ENCODE peak calls at places on chromosomes 2 and 18, in four cellular contexts. One of them, this sample, is unnamed.

GRCh38 chr2:189363559-189363958 is 77.7 kb upstream of the WDR75 start:
- DNase-seq in cardiac muscle cell: no peak
- DNase-seq in AG04450: no peak
- DNase-seq in right atrium auricular region: no peak
- DNase-seq in this sample: no peak

GRCh38 chr2:5076599-5076998 is 615.6 kb upstream of the SOX11 start:
- DNase-seq in AG04450: no peak
- DNase-seq in right atrium auricular region: no peak
- DNase-seq in cardiac muscle cell: no peak
- DNase-seq in this sample: no peak

GRCh38 chr18:54109131-54109683 is 115.3 kb downstream of the MBD2 start:
- DNase-seq in cardiac muscle cell: no peak
- DNase-seq in right atrium auricular region: no peak
- DNase-seq in AG04450: no peak
- DNase-seq in this sample: no peak

GRCh38 chr2:27184115-27184514 is 27.7 kb upstream of the ATRAID start:
- DNase-seq in AG04450: no peak
- DNase-seq in right atrium auricular region: peak
- DNase-seq in cardiac muscle cell: peak
- DNase-seq in this sample: no peak

GRCh38 chr2:62550466-62550865 is 44.5 kb upstream of the TMEM17 start:
- DNase-seq in right atrium auricular region: no peak
- DNase-seq in AG04450: no peak
- DNase-seq in cardiac muscle cell: no peak
- DNase-seq in this sample: no peak

GRCh38 chr2:29627366-29627765 is 294.0 kb downstream of the ALK start:
- DNase-seq in cardiac muscle cell: no peak
- DNase-seq in right atrium auricular region: no peak
- DNase-seq in AG04450: peak
- DNase-seq in this sample: peak

GRCh38 chr2:65431417-65432226 is 777 bp downstream of the SPRED2 start:
- DNase-seq in right atrium auricular region: no peak
- DNase-seq in AG04450: no peak
- DNase-seq in cardiac muscle cell: peak
- DNase-seq in this sample: no peak

GRCh38 chr2:158687315-158687714 is 107.8 kb upstream of the DAPL1 start:
- DNase-seq in AG04450: no peak
- DNase-seq in cardiac muscle cell: no peak
- DNase-seq in right atrium auricular region: no peak
- DNase-seq in this sample: no peak

GRCh38 chr2:188668017-188668663 is 306.0 kb upstream of the COL3A1 start:
- DNase-seq in cardiac muscle cell: peak
- DNase-seq in AG04450: peak
- DNase-seq in right atrium auricular region: no peak
- DNase-seq in this sample: peak

GRCh38 chr2:186130678-186131511 is 355.2 kb upstream of the ZC3H15 start:
- DNase-seq in right atrium auricular region: no peak
- DNase-seq in cardiac muscle cell: no peak
- DNase-seq in AG04450: no peak
- DNase-seq in this sample: no peak

GRCh38 chr2:152047826-152048476 is 50.9 kb downstream of the CACNB4 start:
- DNase-seq in cardiac muscle cell: no peak
- DNase-seq in AG04450: no peak
- DNase-seq in right atrium auricular region: no peak
- DNase-seq in this sample: no peak

GRCh38 chr2:85430780-85431601 is 12.5 kb downstream of the SH2D6 start:
- DNase-seq in right atrium auricular region: no peak
- DNase-seq in AG04450: no peak
- DNase-seq in cardiac muscle cell: no peak
- DNase-seq in this sample: no peak

GRCh38 chr2:232321156-232321816 is 57.3 kb upstream of the ALPP start:
- DNase-seq in AG04450: no peak
- DNase-seq in cardiac muscle cell: no peak
- DNase-seq in right atrium auricular region: no peak
- DNase-seq in this sample: no peak

GRCh38 chr2:48346124-48346536 is 183.8 kb upstream of the STON1 start:
- DNase-seq in AG04450: peak
- DNase-seq in right atrium auricular region: peak
- DNase-seq in cardiac muscle cell: no peak
- DNase-seq in this sample: no peak

GRCh38 chr2:98849113-98849512 is 86.9 kb downstream of the CRACDL start:
- DNase-seq in AG04450: no peak
- DNase-seq in right atrium auricular region: no peak
- DNase-seq in cardiac muscle cell: no peak
- DNase-seq in this sample: no peak

GRCh38 chr2:143231257-143231650 is 102.0 kb downstream of the ARHGAP15 start:
- DNase-seq in AG04450: no peak
- DNase-seq in right atrium auricular region: no peak
- DNase-seq in cardiac muscle cell: no peak
- DNase-seq in this sample: no peak

GRCh38 chr2:231174211-231174651 is 24.2 kb upstream of the ARMC9 start:
- DNase-seq in right atrium auricular region: no peak
- DNase-seq in AG04450: no peak
- DNase-seq in cardiac muscle cell: no peak
- DNase-seq in this sample: no peak

GRCh38 chr2:166239548-166239947 is 111.7 kb upstream of the SCN1A start:
- DNase-seq in AG04450: peak
- DNase-seq in right atrium auricular region: no peak
- DNase-seq in cardiac muscle cell: no peak
- DNase-seq in this sample: no peak

GRCh38 chr2:150135223-150135883 is 352.1 kb downstream of the RND3 start:
- DNase-seq in AG04450: no peak
- DNase-seq in cardiac muscle cell: no peak
- DNase-seq in right atrium auricular region: no peak
- DNase-seq in this sample: no peak

GRCh38 chr2:184119920-184120820 is 478.2 kb upstream of the ZNF804A start:
- DNase-seq in right atrium auricular region: no peak
- DNase-seq in AG04450: no peak
- DNase-seq in cardiac muscle cell: no peak
- DNase-seq in this sample: no peak

GRCh38 chr2:39119732-39120520 is 925 bp downstream of the SOS1 start:
- DNase-seq in right atrium auricular region: no peak
- DNase-seq in AG04450: no peak
- DNase-seq in cardiac muscle cell: peak
- DNase-seq in this sample: no peak

GRCh38 chr18:3615374-3615773 is 165.4 kb downstream of the TGIF1 start:
- DNase-seq in cardiac muscle cell: no peak
- DNase-seq in AG04450: no peak
- DNase-seq in right atrium auricular region: no peak
- DNase-seq in this sample: no peak

GRCh38 chr2:232372231-232373208 is 6.0 kb upstream of the ALPP start:
- DNase-seq in right atrium auricular region: no peak
- DNase-seq in AG04450: no peak
- DNase-seq in cardiac muscle cell: no peak
- DNase-seq in this sample: no peak

GRCh38 chr2:132911726-132912724 is 242.0 kb upstream of the LYPD1 start:
- DNase-seq in AG04450: peak
- DNase-seq in cardiac muscle cell: peak
- DNase-seq in right atrium auricular region: no peak
- DNase-seq in this sample: no peak

GRCh38 chr2:167832840-167833239 is 414.6 kb downstream of the STK39 start:
- DNase-seq in cardiac muscle cell: no peak
- DNase-seq in right atrium auricular region: no peak
- DNase-seq in AG04450: no peak
- DNase-seq in this sample: no peak

GRCh38 chr2:15069149-15069548 is 436.6 kb downstream of the LRATD1 start:
- DNase-seq in AG04450: no peak
- DNase-seq in right atrium auricular region: no peak
- DNase-seq in cardiac muscle cell: peak
- DNase-seq in this sample: no peak

GRCh38 chr2:40554665-40555294 is 102.9 kb upstream of the SLC8A1 start:
- DNase-seq in right atrium auricular region: peak
- DNase-seq in cardiac muscle cell: peak
- DNase-seq in AG04450: no peak
- DNase-seq in this sample: peak

GRCh38 chr2:128563348-128563687 is 244.7 kb upstream of the HS6ST1 start:
- DNase-seq in cardiac muscle cell: no peak
- DNase-seq in right atrium auricular region: peak
- DNase-seq in AG04450: peak
- DNase-seq in this sample: no peak

GRCh38 chr2:150806336-150806735 is 318.9 kb upstream of the RND3 start:
- DNase-seq in cardiac muscle cell: no peak
- DNase-seq in AG04450: no peak
- DNase-seq in right atrium auricular region: no peak
- DNase-seq in this sample: no peak

GRCh38 chr2:128312411-128312810 is 6.3 kb downstream of the HS6ST1 start:
- DNase-seq in AG04450: no peak
- DNase-seq in cardiac muscle cell: no peak
- DNase-seq in right atrium auricular region: peak
- DNase-seq in this sample: no peak

GRCh38 chr2:9306910-9307309 is 100.3 kb downstream of the ASAP2 start:
- DNase-seq in right atrium auricular region: no peak
- DNase-seq in AG04450: no peak
- DNase-seq in cardiac muscle cell: no peak
- DNase-seq in this sample: no peak

GRCh38 chr2:167048829-167049228 is 160.5 kb downstream of the XIRP2 start:
- DNase-seq in AG04450: no peak
- DNase-seq in right atrium auricular region: no peak
- DNase-seq in cardiac muscle cell: peak
- DNase-seq in this sample: peak

GRCh38 chr2:136255648-136256461 is 137.9 kb upstream of the CXCR4 start:
- DNase-seq in AG04450: no peak
- DNase-seq in cardiac muscle cell: no peak
- DNase-seq in right atrium auricular region: no peak
- DNase-seq in this sample: no peak

DNA sequence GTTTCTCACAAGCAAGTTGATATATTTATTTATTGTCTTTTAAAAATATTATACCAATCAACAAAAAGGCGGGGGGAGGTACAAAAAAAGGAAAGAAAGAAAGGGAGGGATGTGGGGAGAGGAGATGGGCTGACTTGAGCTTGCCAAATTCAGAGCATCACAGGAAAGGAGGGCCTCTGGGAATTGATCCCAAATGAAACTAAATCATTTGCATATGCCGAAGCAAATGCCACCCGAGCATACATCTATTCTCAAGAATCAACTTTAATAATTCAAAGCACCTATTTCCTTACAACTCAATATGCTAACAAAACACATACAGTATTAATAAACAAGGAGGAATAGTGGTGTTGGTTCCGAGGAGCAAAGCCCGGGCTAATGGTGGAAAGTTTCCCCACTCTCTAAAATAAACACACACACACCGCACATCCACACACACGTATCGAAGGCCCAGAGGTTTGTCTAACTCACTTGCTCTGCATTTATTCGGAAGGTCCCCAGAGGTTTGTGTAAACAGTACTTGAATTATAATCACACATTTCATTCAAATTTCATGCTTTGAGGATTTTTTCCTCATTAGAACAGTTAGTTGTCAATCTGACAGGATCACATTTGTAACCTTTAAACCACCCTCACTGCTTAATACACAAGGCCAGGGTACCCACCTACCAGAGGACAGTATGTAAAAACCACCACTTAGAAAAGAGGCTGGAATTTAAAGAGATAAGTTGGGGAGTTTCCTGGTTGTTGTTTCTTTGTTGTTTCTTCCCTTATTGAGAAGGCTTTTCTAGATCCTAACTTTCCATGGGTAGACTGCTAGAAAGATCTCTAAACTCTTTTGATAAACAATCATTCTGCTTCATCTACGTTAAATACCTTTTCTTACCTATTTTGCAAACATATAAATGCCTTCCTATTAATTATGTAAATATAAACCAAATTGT is 264.7 kb downstream of the TCF4 start:
- DNase-seq in right atrium auricular region: no peak
- DNase-seq in AG04450: no peak
- DNase-seq in cardiac muscle cell: no peak
- DNase-seq in this sample: no peak
- H3K4me3 ChIP-seq in right atrium auricular region: peak
- H3K4me3 ChIP-seq in AG04450: peak
- H3K4me3 ChIP-seq in cardiac muscle cell: no peak
- H3K4me3 ChIP-seq in this sample: peak

DNA sequence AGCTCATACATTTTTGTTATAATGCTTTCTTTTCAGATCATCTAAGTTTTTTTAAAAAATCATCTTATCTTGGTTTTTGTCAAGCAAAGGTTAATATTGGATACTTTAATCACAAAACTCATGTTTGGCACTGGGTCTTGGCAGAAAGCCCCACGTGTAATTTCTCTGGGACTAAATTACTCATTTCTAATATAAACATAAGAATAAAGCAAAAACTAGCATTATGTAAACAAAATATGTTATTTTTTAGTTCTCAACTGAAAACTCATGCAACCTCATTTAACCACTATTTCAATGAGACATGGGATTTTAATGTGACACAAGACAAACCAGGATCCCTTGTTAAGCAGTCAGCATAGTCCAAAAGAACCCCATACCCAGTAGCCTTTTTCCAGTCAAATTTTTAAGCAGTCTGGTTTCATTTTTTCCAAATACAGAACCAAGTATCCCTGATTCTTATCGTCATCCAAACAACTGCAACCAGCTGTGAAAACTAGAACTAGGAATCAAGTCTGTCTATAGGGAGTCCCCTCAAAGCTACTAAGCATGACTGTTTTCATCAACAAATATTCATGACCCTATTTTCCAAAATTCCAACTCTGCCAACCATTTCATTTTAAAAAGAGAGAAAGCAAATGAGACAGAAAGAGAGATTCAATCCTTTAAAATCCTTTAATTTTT is 27.1 kb downstream of the PID1 start:
- DNase-seq in AG04450: no peak
- DNase-seq in cardiac muscle cell: no peak
- DNase-seq in right atrium auricular region: no peak
- DNase-seq in this sample: no peak
- H3K4me3 ChIP-seq in AG04450: no peak
- H3K4me3 ChIP-seq in cardiac muscle cell: no peak
- H3K4me3 ChIP-seq in right atrium auricular region: no peak
- H3K4me3 ChIP-seq in this sample: no peak

GRCh38 chr2:234444242-234444641 is 52.6 kb downstream of the ARL4C start:
- DNase-seq in cardiac muscle cell: no peak
- DNase-seq in AG04450: no peak
- DNase-seq in right atrium auricular region: no peak
- DNase-seq in this sample: no peak
- H3K4me3 ChIP-seq in cardiac muscle cell: no peak
- H3K4me3 ChIP-seq in AG04450: no peak
- H3K4me3 ChIP-seq in right atrium auricular region: no peak
- H3K4me3 ChIP-seq in this sample: no peak

GRCh38 chr18:79173742-79174141 is 104.5 kb downstream of the ATP9B start:
- DNase-seq in AG04450: no peak
- DNase-seq in cardiac muscle cell: no peak
- DNase-seq in right atrium auricular region: no peak
- DNase-seq in this sample: no peak
- H3K4me3 ChIP-seq in AG04450: no peak
- H3K4me3 ChIP-seq in cardiac muscle cell: no peak
- H3K4me3 ChIP-seq in right atrium auricular region: no peak
- H3K4me3 ChIP-seq in this sample: no peak

GRCh38 chr2:16656784-16657391 is 8.7 kb downstream of the CYRIA start:
- DNase-seq in AG04450: no peak
- DNase-seq in right atrium auricular region: peak
- DNase-seq in cardiac muscle cell: no peak
- DNase-seq in this sample: no peak
- H3K4me3 ChIP-seq in AG04450: no peak
- H3K4me3 ChIP-seq in right atrium auricular region: no peak
- H3K4me3 ChIP-seq in cardiac muscle cell: no peak
- H3K4me3 ChIP-seq in this sample: no peak